ENCODE peak calls at places on chromosomes 3 and 15, in seven cellular contexts. T is PC-3, Z is astrocyte, M is left lung, H is spleen, R is adipocyte, L is GM23248. P is an unnamed sample. For H3K4me1 and H3K9me3, the result is how much of the 10 kb centered on the place peaks cover.

GRCh38 chr15:31062310-31062964 is 39.1 kb downstream of the TRPM1 start:
- DNase-seq in L (peak), Z (no peak), M (no peak), T (no peak), R (peak), H (no peak), P (no peak)

GRCh38 chr3:55686720-55687254 is 199.7 kb upstream of the WNT5A start:
- DNase-seq in T (peak), H (no peak), L (peak), Z (peak), R (no peak), M (no peak), P (no peak)

GRCh38 chr15:69994429-69995201 is 103.1 kb downstream of the TLE3 start:
- DNase-seq in T (no peak), Z (no peak), L (no peak), R (no peak), M (no peak), H (no peak), P (no peak)

GRCh38 chr3:194042947-194043346 is 93.0 kb upstream of the HES1 start:
- DNase-seq in L (peak), T (peak), Z (peak), H (no peak), R (peak), M (no peak), P (no peak)

GRCh38 chr3:127224118-127224517 is 31.2 kb downstream of the PRR23E start:
- DNase-seq in M (no peak), T (no peak), H (no peak), Z (no peak), L (no peak), R (no peak), P (no peak)

GRCh38 chr3:14403636-14404395 is 1.4 kb downstream of the SLC6A6 start:
- DNase-seq in L (peak), R (peak), Z (no peak), H (no peak), M (peak), T (peak), P (no peak)

GRCh38 chr15:38782156-38782555 is 217.5 kb upstream of the RASGRP1 start:
- DNase-seq in T (no peak), L (no peak), M (no peak), H (no peak), R (no peak), Z (no peak), P (no peak)

GRCh38 chr3:63753567-63753966 is 65.5 kb upstream of the C3orf49 start:
- DNase-seq in L (peak), H (no peak), Z (peak), T (peak), R (peak), M (no peak), P (no peak)

GRCh38 chr3:31962801-31963205 is 18.3 kb downstream of the OSBPL10 start:
- DNase-seq in L (peak), Z (no peak), T (peak), H (no peak), R (no peak), M (no peak), P (no peak)

GRCh38 chr3:52053307-52054304 is 2.8 kb downstream of the DUSP7 start:
- DNase-seq in M (no peak), Z (no peak), H (peak), R (peak), L (peak), T (peak), P (no peak)

GRCh38 chr3:52049503-52049902 is 6.9 kb downstream of the DUSP7 start:
- DNase-seq in Z (no peak), T (no peak), H (no peak), M (no peak), R (no peak), L (no peak), P (no peak)

GRCh38 chr3:52052831-52053306 is 3.5 kb downstream of the DUSP7 start:
- DNase-seq in M (peak), T (peak), H (peak), R (peak), L (peak), Z (peak), P (peak)

GRCh38 chr3:52051444-52051843 is 4.9 kb downstream of the DUSP7 start:
- DNase-seq in L (no peak), Z (no peak), T (no peak), H (peak), R (no peak), M (no peak), P (peak)

GRCh38 chr3:52050571-52050970 is 5.8 kb downstream of the DUSP7 start:
- DNase-seq in T (no peak), H (no peak), L (no peak), R (no peak), Z (no peak), M (no peak), P (no peak)
- H3K4me1 ChIP-seq in T (half or more), H (half or more), L (under half), R (under half), Z (half or more), M (half or more), P (under half)

DNA sequence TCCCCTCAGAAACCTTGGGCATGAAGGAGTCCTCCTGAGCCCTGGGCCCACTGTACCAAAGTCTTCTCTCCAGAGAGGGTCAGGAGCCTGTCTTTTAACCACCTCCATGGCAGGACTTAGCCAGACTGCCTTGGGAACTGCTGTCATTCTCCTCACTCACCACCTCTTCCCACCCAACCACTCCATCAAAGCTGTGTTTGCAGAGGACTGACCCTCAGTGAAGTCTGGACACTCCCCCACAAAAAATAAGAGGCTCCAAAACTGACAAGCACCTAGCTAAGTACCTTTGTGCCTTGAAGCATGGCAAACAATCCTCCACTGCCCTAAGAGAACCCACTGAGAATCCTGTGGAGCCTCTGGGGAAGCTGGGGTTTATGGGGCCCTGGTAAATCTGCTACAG is 2.3 kb upstream of the SCAP start:
- DNase-seq in L (no peak), H (no peak), Z (no peak), T (no peak), R (no peak), M (no peak), P (no peak)
- H3K9me3 ChIP-seq in L (under half), H (under half), Z (under half), T (under half), R (under half), M (under half), P (under half)

GRCh38 chr15:85543741-85544155 is 163.3 kb downstream of the AKAP13 start:
- DNase-seq in L (no peak), T (no peak), H (peak), R (no peak), M (peak), Z (no peak), P (peak)
- H3K4me1 ChIP-seq in L (under half), T (under half), H (half or more), R (under half), M (half or more), Z (under half), P (under half)

GRCh38 chr3:104578558-104578957 is 788.2 kb upstream of the ALCAM start:
- DNase-seq in H (no peak), R (no peak), L (no peak), Z (no peak), T (no peak), M (no peak), P (no peak)
- H3K9me3 ChIP-seq in H (under half), R (under half), L (under half), Z (under half), T (under half), M (under half), P (under half)